ENCODE peak calls at places on chromosomes 7 and 10, in ten cellular contexts. One of them, this sample, is unnamed.

GRCh38 chr7:3067606-3068005 is 23.9 kb upstream of the CARD11 start:
- DNase-seq in tibial nerve: no peak
- DNase-seq in GM12878: no peak
- DNase-seq in BJ: no peak
- DNase-seq in HL-60: no peak
- DNase-seq in stomach: no peak
- DNase-seq in PC-3: no peak
- DNase-seq in Calu3: no peak
- DNase-seq in NB4: no peak
- DNase-seq in A549: no peak
- DNase-seq in this sample: no peak

GRCh38 chr10:68565658-68566057 is 5.5 kb downstream of the TET1 start:
- DNase-seq in GM12878: no peak
- DNase-seq in HL-60: no peak
- DNase-seq in NB4: peak
- DNase-seq in tibial nerve: no peak
- DNase-seq in PC-3: no peak
- DNase-seq in BJ: no peak
- DNase-seq in stomach: no peak
- DNase-seq in A549: no peak
- DNase-seq in Calu3: no peak
- DNase-seq in this sample: no peak

GRCh38 chr10:86366033-86366901 is at the start of gene GRID1:
- DNase-seq in NB4: peak
- DNase-seq in HL-60: no peak
- DNase-seq in Calu3: peak
- DNase-seq in A549: no peak
- DNase-seq in PC-3: no peak
- DNase-seq in BJ: no peak
- DNase-seq in GM12878: no peak
- DNase-seq in tibial nerve: peak
- DNase-seq in stomach: no peak
- DNase-seq in this sample: peak

GRCh38 chr10:90960355-90960814 is 39.5 kb upstream of the ANKRD1 start:
- DNase-seq in BJ: peak
- DNase-seq in PC-3: peak
- DNase-seq in stomach: no peak
- DNase-seq in HL-60: no peak
- DNase-seq in Calu3: no peak
- DNase-seq in GM12878: peak
- DNase-seq in A549: peak
- DNase-seq in NB4: no peak
- DNase-seq in tibial nerve: no peak
- DNase-seq in this sample: no peak

GRCh38 chr7:105647591-105647990 is 66.3 kb upstream of the EFCAB10 start:
- DNase-seq in BJ: no peak
- DNase-seq in NB4: no peak
- DNase-seq in stomach: no peak
- DNase-seq in HL-60: no peak
- DNase-seq in Calu3: peak
- DNase-seq in A549: no peak
- DNase-seq in tibial nerve: no peak
- DNase-seq in GM12878: no peak
- DNase-seq in PC-3: peak
- DNase-seq in this sample: no peak

GRCh38 chr10:49109669-49110335 is 5.5 kb downstream of the VSTM4 start:
- DNase-seq in stomach: peak
- DNase-seq in HL-60: no peak
- DNase-seq in Calu3: no peak
- DNase-seq in tibial nerve: peak
- DNase-seq in BJ: peak
- DNase-seq in PC-3: no peak
- DNase-seq in NB4: no peak
- DNase-seq in GM12878: no peak
- DNase-seq in A549: no peak
- DNase-seq in this sample: no peak

GRCh38 chr10:3270597-3270996 is 98.0 kb upstream of the PITRM1 start:
- DNase-seq in PC-3: no peak
- DNase-seq in Calu3: no peak
- DNase-seq in tibial nerve: no peak
- DNase-seq in HL-60: no peak
- DNase-seq in BJ: no peak
- DNase-seq in stomach: no peak
- DNase-seq in A549: no peak
- DNase-seq in NB4: no peak
- DNase-seq in GM12878: no peak
- DNase-seq in this sample: no peak

GRCh38 chr10:10579709-10580108 is 438.0 kb upstream of the CELF2 start:
- DNase-seq in BJ: no peak
- DNase-seq in GM12878: no peak
- DNase-seq in stomach: no peak
- DNase-seq in HL-60: no peak
- DNase-seq in Calu3: no peak
- DNase-seq in tibial nerve: no peak
- DNase-seq in A549: no peak
- DNase-seq in PC-3: no peak
- DNase-seq in NB4: no peak
- DNase-seq in this sample: no peak

GRCh38 chr7:157139142-157140117 is 704 bp downstream of the UBE3C start:
- DNase-seq in PC-3: peak
- DNase-seq in BJ: no peak
- DNase-seq in stomach: peak
- DNase-seq in Calu3: peak
- DNase-seq in tibial nerve: no peak
- DNase-seq in HL-60: no peak
- DNase-seq in GM12878: no peak
- DNase-seq in A549: peak
- DNase-seq in NB4: no peak
- DNase-seq in this sample: no peak

GRCh38 chr10:100887761-100888296 is 24.9 kb upstream of the SLF2 start:
- DNase-seq in GM12878: no peak
- DNase-seq in NB4: no peak
- DNase-seq in tibial nerve: no peak
- DNase-seq in Calu3: no peak
- DNase-seq in HL-60: no peak
- DNase-seq in A549: no peak
- DNase-seq in stomach: no peak
- DNase-seq in PC-3: no peak
- DNase-seq in BJ: no peak
- DNase-seq in this sample: no peak

GRCh38 chr10:100890696-100891271 is 22.0 kb upstream of the SLF2 start:
- DNase-seq in Calu3: peak
- DNase-seq in BJ: peak
- DNase-seq in GM12878: no peak
- DNase-seq in PC-3: peak
- DNase-seq in NB4: peak
- DNase-seq in A549: peak
- DNase-seq in stomach: no peak
- DNase-seq in tibial nerve: no peak
- DNase-seq in HL-60: no peak
- DNase-seq in this sample: no peak

GRCh38 chr10:100890141-100890695 is 22.5 kb upstream of the SLF2 start:
- DNase-seq in HL-60: no peak
- DNase-seq in BJ: no peak
- DNase-seq in A549: no peak
- DNase-seq in GM12878: no peak
- DNase-seq in Calu3: no peak
- DNase-seq in stomach: no peak
- DNase-seq in NB4: no peak
- DNase-seq in PC-3: no peak
- DNase-seq in tibial nerve: no peak
- DNase-seq in this sample: no peak

GRCh38 chr10:100889546-100889945 is 23.2 kb upstream of the SLF2 start:
- DNase-seq in A549: no peak
- DNase-seq in GM12878: no peak
- DNase-seq in stomach: no peak
- DNase-seq in Calu3: no peak
- DNase-seq in NB4: no peak
- DNase-seq in tibial nerve: no peak
- DNase-seq in PC-3: no peak
- DNase-seq in HL-60: no peak
- DNase-seq in BJ: no peak
- DNase-seq in this sample: no peak

GRCh38 chr10:100888957-100889356 is 23.8 kb upstream of the SLF2 start:
- DNase-seq in A549: peak
- DNase-seq in tibial nerve: no peak
- DNase-seq in GM12878: no peak
- DNase-seq in BJ: no peak
- DNase-seq in PC-3: no peak
- DNase-seq in Calu3: no peak
- DNase-seq in stomach: no peak
- DNase-seq in NB4: peak
- DNase-seq in HL-60: no peak
- DNase-seq in this sample: no peak
- TF ChIP-seq CTCF in A549: no peak
- TF ChIP-seq CTCF in tibial nerve: no peak
- TF ChIP-seq CTCF in GM12878: no peak
- TF ChIP-seq CTCF in BJ: no peak
- TF ChIP-seq CTCF in PC-3: peak
- TF ChIP-seq CTCF in Calu3: no peak
- TF ChIP-seq CTCF in stomach: no peak
- TF ChIP-seq CTCF in NB4: peak
- TF ChIP-seq CTCF in HL-60: peak
- TF ChIP-seq CTCF in this sample: no peak

DNA sequence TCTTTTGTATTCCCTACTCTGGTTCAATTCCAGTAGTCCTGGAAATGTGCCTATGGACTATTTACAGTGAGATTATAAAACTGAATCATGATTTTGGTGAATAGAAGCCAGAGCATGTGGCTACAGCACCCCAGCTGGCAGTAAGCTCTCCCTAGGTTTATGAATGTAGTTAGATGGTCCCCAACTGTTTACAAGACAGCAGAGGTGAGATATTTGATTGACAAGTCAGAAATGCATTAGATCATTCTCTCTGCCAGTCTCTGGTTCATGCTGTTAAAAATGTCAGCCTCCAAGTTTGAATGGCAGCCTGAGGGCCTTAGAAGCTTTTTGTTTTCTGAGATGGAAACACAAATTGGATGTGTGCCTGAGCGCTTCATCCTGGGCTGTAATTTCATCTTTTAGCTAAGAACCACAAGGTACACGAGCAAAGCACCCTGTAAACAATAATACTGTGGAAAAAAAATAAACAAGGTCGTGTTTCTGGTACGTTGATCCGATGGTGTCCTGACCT is 85.0 kb downstream of the BTRC start:
- DNase-seq in A549: no peak
- DNase-seq in NB4: no peak
- DNase-seq in GM12878: no peak
- DNase-seq in BJ: no peak
- DNase-seq in HL-60: no peak
- DNase-seq in tibial nerve: no peak
- DNase-seq in PC-3: peak
- DNase-seq in stomach: no peak
- DNase-seq in Calu3: no peak
- DNase-seq in this sample: no peak
- TF ChIP-seq CTCF in A549: no peak
- TF ChIP-seq CTCF in NB4: no peak
- TF ChIP-seq CTCF in GM12878: no peak
- TF ChIP-seq CTCF in BJ: no peak
- TF ChIP-seq CTCF in HL-60: no peak
- TF ChIP-seq CTCF in tibial nerve: no peak
- TF ChIP-seq CTCF in PC-3: no peak
- TF ChIP-seq CTCF in stomach: no peak
- TF ChIP-seq CTCF in Calu3: no peak
- TF ChIP-seq CTCF in this sample: no peak

GRCh38 chr10:124643281-124644009 is 100.7 kb downstream of the FAM53B start:
- DNase-seq in GM12878: no peak
- DNase-seq in stomach: no peak
- DNase-seq in NB4: no peak
- DNase-seq in PC-3: no peak
- DNase-seq in A549: no peak
- DNase-seq in tibial nerve: no peak
- DNase-seq in BJ: no peak
- DNase-seq in HL-60: no peak
- DNase-seq in Calu3: no peak
- DNase-seq in this sample: no peak

GRCh38 chr10:124646483-124647352 is 97.5 kb downstream of the FAM53B start:
- DNase-seq in NB4: peak
- DNase-seq in Calu3: peak
- DNase-seq in GM12878: no peak
- DNase-seq in stomach: peak
- DNase-seq in A549: peak
- DNase-seq in HL-60: peak
- DNase-seq in tibial nerve: peak
- DNase-seq in BJ: peak
- DNase-seq in PC-3: no peak
- DNase-seq in this sample: peak

GRCh38 chr10:124645496-124646095 is 98.6 kb downstream of the FAM53B start:
- DNase-seq in Calu3: no peak
- DNase-seq in NB4: no peak
- DNase-seq in GM12878: no peak
- DNase-seq in tibial nerve: no peak
- DNase-seq in HL-60: no peak
- DNase-seq in stomach: no peak
- DNase-seq in PC-3: no peak
- DNase-seq in A549: no peak
- DNase-seq in BJ: no peak
- DNase-seq in this sample: no peak

GRCh38 chr10:124644281-124644680 is 99.9 kb downstream of the FAM53B start:
- DNase-seq in stomach: no peak
- DNase-seq in NB4: no peak
- DNase-seq in BJ: no peak
- DNase-seq in tibial nerve: no peak
- DNase-seq in A549: no peak
- DNase-seq in PC-3: no peak
- DNase-seq in Calu3: no peak
- DNase-seq in GM12878: no peak
- DNase-seq in HL-60: no peak
- DNase-seq in this sample: no peak

DNA sequence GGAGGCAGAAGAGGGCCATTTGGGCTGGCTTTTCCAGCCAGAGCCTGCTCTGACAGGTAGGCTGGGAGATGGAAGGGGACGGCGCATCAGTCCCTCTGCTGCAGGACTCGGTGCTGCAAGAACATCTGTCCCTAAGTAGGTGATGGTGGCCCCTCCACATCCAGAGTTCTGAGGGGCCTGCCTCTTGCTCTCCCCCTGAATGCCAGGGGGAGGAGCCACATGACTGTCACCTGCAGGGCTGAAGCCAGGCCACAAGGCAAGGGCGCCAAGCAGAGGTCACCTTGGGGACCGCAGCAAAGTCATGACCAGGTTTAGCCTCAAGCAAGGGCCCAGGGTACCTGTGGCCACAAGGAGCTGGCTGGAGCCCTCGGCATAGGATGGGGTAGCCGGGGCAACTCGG is 99.4 kb downstream of the FAM53B start:
- DNase-seq in tibial nerve: no peak
- DNase-seq in stomach: no peak
- DNase-seq in PC-3: no peak
- DNase-seq in HL-60: no peak
- DNase-seq in BJ: no peak
- DNase-seq in Calu3: no peak
- DNase-seq in NB4: no peak
- DNase-seq in GM12878: no peak
- DNase-seq in A549: no peak
- DNase-seq in this sample: no peak
- TF ChIP-seq CTCF in tibial nerve: no peak
- TF ChIP-seq CTCF in stomach: no peak
- TF ChIP-seq CTCF in PC-3: no peak
- TF ChIP-seq CTCF in HL-60: no peak
- TF ChIP-seq CTCF in BJ: no peak
- TF ChIP-seq CTCF in Calu3: no peak
- TF ChIP-seq CTCF in NB4: peak
- TF ChIP-seq CTCF in GM12878: peak
- TF ChIP-seq CTCF in A549: no peak
- TF ChIP-seq CTCF in this sample: no peak

GRCh38 chr10:16156681-16157080 is 280.1 kb upstream of the PTER start:
- DNase-seq in stomach: no peak
- DNase-seq in GM12878: no peak
- DNase-seq in A549: no peak
- DNase-seq in Calu3: no peak
- DNase-seq in BJ: no peak
- DNase-seq in PC-3: no peak
- DNase-seq in HL-60: no peak
- DNase-seq in NB4: no peak
- DNase-seq in tibial nerve: no peak
- DNase-seq in this sample: no peak
- TF ChIP-seq CTCF in stomach: no peak
- TF ChIP-seq CTCF in GM12878: no peak
- TF ChIP-seq CTCF in A549: no peak
- TF ChIP-seq CTCF in Calu3: no peak
- TF ChIP-seq CTCF in BJ: no peak
- TF ChIP-seq CTCF in PC-3: no peak
- TF ChIP-seq CTCF in HL-60: no peak
- TF ChIP-seq CTCF in NB4: no peak
- TF ChIP-seq CTCF in tibial nerve: no peak
- TF ChIP-seq CTCF in this sample: no peak

This sample was measured in omental fat pad.